ENCODE peak calls at places on chromosomes 1 and 21, in seven cellular contexts. J is upper lobe of right lung, B is heart right ventricle, S is lung, F is lower lobe of right lung, N is A549, E is fibroblast of mammary gland. P is an unnamed sample.

GRCh38 chr1:170168263-170168662 is 22.5 kb downstream of the NTMT2 start:
- DNase-seq in J (no peak), B (no peak), S (no peak), F (no peak), N (no peak), E (peak; percentile 59), P (no peak)

GRCh38 chr1:151391079-151391563 is 8.3 kb upstream of the PSMB4 start:
- DNase-seq in J (no peak), B (no peak), S (no peak), F (no peak), N (no peak), E (no peak), P (no peak)

GRCh38 chr1:171983584-171983983 is 142.3 kb downstream of the DNM3 start:
- DNase-seq in J (no peak), B (no peak), S (no peak), F (no peak), N (peak; percentile 43), E (peak; percentile 51), P (no peak)

GRCh38 chr21:36415375-36415774 is 30.2 kb downstream of the CHAF1B start:
- DNase-seq in J (no peak), B (no peak), S (no peak), F (no peak), N (no peak), E (no peak), P (no peak)

GRCh38 chr1:203124546-203125317 is 2.8 kb upstream of the ADORA1 start:
- DNase-seq in J (peak; percentile 28), B (no peak), S (no peak), F (no peak), N (no peak), E (peak; percentile 30), P (no peak)

GRCh38 chr1:178552856-178553255 is 39.9 kb downstream of the TEX35 start:
- DNase-seq in J (no peak), B (no peak), S (no peak), F (no peak), N (no peak), E (no peak), P (no peak)

GRCh38 chr1:57839067-57839466 is 415.2 kb upstream of the DAB1 start:
- DNase-seq in J (no peak), B (no peak), S (no peak), F (no peak), N (no peak), E (peak; percentile 55), P (no peak)

GRCh38 chr1:47188901-47189785 is 693 bp downstream of the PDZK1IP1 start:
- DNase-seq in J (peak; percentile 41), B (no peak), S (peak; percentile 24), F (no peak), N (no peak), E (no peak), P (no peak)

GRCh38 chr1:235525314-235525713 is 21.1 kb upstream of the B3GALNT2 start:
- DNase-seq in J (no peak), B (no peak), S (no peak), F (no peak), N (no peak), E (no peak), P (no peak)

GRCh38 chr1:228352677-228353481 is 53.8 kb downstream of the TRIM11 start:
- DNase-seq in J (no peak), B (no peak), S (no peak), F (peak; percentile 35), N (no peak), E (no peak), P (no peak)

GRCh38 chr1:55046871-55047270 is 7.5 kb downstream of the PCSK9 start:
- DNase-seq in J (no peak), B (no peak), S (no peak), F (no peak), N (no peak), E (no peak), P (no peak)

GRCh38 chr21:37225440-37225839 is 41.7 kb downstream of the VPS26C start:
- DNase-seq in J (no peak), B (no peak), S (no peak), F (no peak), N (no peak), E (no peak), P (no peak)

GRCh38 chr1:247370786-247371732 is 39.4 kb upstream of the ZNF496 start:
- DNase-seq in J (no peak), B (no peak), S (no peak), F (no peak), N (no peak), E (no peak), P (no peak)

GRCh38 chr1:27668808-27669723 is 2.9 kb downstream of the IFI6 start:
- DNase-seq in J (peak; percentile 92), B (peak; percentile 71), S (peak; percentile 85), F (peak; percentile 88), N (peak; percentile 58), E (peak; percentile 58), P (no peak)

GRCh38 chr1:245153645-245154428 is 948 bp upstream of the KIF26B start:
- DNase-seq in J (peak; percentile 70), B (no peak), S (no peak), F (peak; percentile 51), N (peak; percentile 20), E (no peak), P (no peak)

GRCh38 chr1:40760984-40761383 is 22.6 kb upstream of the KCNQ4 start:
- DNase-seq in J (no peak), B (no peak), S (no peak), F (no peak), N (no peak), E (peak; percentile 46), P (no peak)

GRCh38 chr1:155062702-155063411 is 683 bp upstream of the EFNA4 start:
- DNase-seq in J (peak; percentile 83), B (no peak), S (no peak), F (peak; percentile 74), N (peak; percentile 72), E (peak; percentile 47), P (no peak)

GRCh38 chr1:177069489-177069888 is 95.0 kb downstream of the ASTN1 start:
- DNase-seq in J (no peak), B (no peak), S (no peak), F (no peak), N (no peak), E (peak; percentile 1), P (no peak)

GRCh38 chr1:106699436-106699835 is 357.0 kb upstream of the PRMT6 start:
- DNase-seq in J (no peak), B (no peak), S (no peak), F (no peak), N (no peak), E (peak; percentile 82), P (no peak)

DNA sequence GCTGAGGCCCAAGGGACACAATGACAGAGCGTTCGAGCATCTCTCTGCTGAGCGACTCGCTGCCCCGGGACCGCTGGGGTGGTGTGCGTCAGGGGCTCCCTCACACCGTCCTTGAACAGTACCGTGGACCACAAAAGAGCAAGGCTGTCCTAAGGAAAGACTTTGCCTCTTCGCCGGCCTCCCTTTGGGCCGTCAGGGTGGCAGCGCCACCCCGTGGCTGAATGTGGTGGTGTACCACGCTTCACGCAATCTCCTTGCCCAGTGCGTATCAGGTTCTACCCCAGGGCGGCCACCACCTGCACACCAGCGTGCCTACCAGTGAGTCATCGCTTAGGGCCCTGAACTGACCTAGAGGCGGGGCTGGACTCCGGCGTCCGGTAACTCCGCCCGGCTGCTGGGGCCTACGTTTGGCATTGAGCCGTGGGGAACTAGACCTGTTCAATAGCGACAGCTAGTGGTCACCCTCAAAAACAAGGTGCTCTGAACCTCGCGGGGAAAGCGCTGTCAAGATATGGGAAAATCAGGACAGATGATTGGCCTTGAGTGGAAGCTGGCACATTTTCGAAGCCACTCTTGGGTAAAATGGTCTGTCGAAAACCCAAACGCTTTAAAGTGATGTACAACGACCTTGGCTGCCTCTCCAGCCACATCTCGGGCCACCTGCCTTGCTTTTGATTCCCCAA is 8.1 kb upstream of the TRAF3IP3 start:
- DNase-seq in J (peak; percentile 95), B (peak; percentile 91), S (peak; percentile 95), F (peak; percentile 94), N (peak; percentile 97), E (peak; percentile 93), P (peak; percentile 81)
- H3K4me3 ChIP-seq in J (peak overlapping the region; percentile 36), B (peak overlapping the region; percentile 43), S (no peak overlapping the region), F (peak overlapping the region; percentile 39), N (peak overlapping the region; percentile 26), E (peak overlapping the region; percentile 22), P (no peak overlapping the region)

GRCh38 chr1:3431266-3431665 is 23.2 kb upstream of the ARHGEF16 start:
- DNase-seq in J (no peak), B (no peak), S (no peak), F (no peak), N (no peak), E (no peak), P (no peak)
- TF ChIP-seq CTCF in J (no peak), B (no peak), S (no peak), F (no peak), N (peak; percentile 27), E (no peak), P (peak; percentile 29)

DNA sequence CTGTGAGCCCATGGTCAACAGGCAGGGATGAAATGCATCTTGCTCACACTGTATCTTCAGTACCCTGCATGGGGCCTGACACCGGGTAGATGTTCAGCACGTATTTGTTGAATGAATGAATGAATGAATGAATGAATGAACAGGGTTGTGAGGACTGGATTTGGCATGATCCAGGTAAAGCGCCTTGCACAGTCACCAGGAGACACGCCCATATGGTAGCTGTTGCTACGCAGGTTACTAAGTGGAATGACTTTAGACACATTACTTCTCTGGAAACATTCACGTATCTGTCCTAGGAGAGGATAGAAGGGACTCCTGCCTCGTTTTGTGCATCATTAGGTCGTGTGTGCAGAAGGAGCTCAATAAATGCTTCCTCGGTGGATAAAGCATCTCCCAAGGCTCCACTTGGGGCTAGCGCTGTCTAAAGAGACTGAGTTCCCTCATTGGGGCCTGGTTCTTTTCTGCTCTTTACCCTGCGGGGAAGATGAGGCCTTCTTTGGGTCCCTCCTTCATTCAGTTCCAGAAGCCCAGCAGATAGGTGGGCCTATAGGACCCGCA is 54.2 kb downstream of the NDUFS5 start:
- DNase-seq in J (no peak), B (no peak), S (no peak), F (no peak), N (no peak), E (no peak), P (no peak)
- H3K4me3 ChIP-seq in J (peak overlapping the region; percentile 43), B (peak overlapping the region; percentile 59), S (no peak overlapping the region), F (peak overlapping the region; percentile 55), N (peak overlapping the region; percentile 52), E (no peak overlapping the region), P (no peak overlapping the region)

GRCh38 chr1:157770442-157771043 is 6.4 kb downstream of the FCRL2 start:
- DNase-seq in J (no peak), B (no peak), S (no peak), F (no peak), N (peak; percentile 10), E (peak; percentile 2), P (no peak)
- TF ChIP-seq CTCF in J (peak; percentile 26), B (no peak), S (no peak), F (peak; percentile 18), N (no peak), E (peak; percentile 18), P (peak; percentile 57)